ENCODE peak calls at places on chromosomes 2 and 18, in nine cellular contexts. One of them, this sample, is unnamed.

GRCh38 chr2:225400060-225400511 is 576 bp downstream of the NYAP2 start:
- DNase-seq in Peyer's patch: no peak
- DNase-seq in AG09309: peak
- DNase-seq in heart right ventricle: peak
- DNase-seq in endodermal cell: peak
- DNase-seq in transverse colon: no peak
- DNase-seq in left ventricle myocardium inferior: no peak
- DNase-seq in H7: peak
- DNase-seq in AG04449: no peak
- DNase-seq in this sample: no peak

GRCh38 chr18:11148655-11149440 is 521 bp downstream of the PIEZO2 start:
- DNase-seq in Peyer's patch: no peak
- DNase-seq in AG04449: no peak
- DNase-seq in AG09309: no peak
- DNase-seq in H7: peak
- DNase-seq in left ventricle myocardium inferior: no peak
- DNase-seq in transverse colon: no peak
- DNase-seq in heart right ventricle: no peak
- DNase-seq in endodermal cell: peak
- DNase-seq in this sample: no peak

GRCh38 chr18:3286165-3286564 is 24.2 kb downstream of the MYL12B start:
- DNase-seq in endodermal cell: no peak
- DNase-seq in H7: no peak
- DNase-seq in AG04449: no peak
- DNase-seq in Peyer's patch: no peak
- DNase-seq in left ventricle myocardium inferior: no peak
- DNase-seq in transverse colon: no peak
- DNase-seq in heart right ventricle: no peak
- DNase-seq in AG09309: no peak
- DNase-seq in this sample: no peak

GRCh38 chr18:48832961-48833700 is 117.6 kb downstream of the SMAD7 start:
- DNase-seq in Peyer's patch: peak
- DNase-seq in heart right ventricle: peak
- DNase-seq in transverse colon: peak
- DNase-seq in H7: no peak
- DNase-seq in left ventricle myocardium inferior: peak
- DNase-seq in AG09309: no peak
- DNase-seq in endodermal cell: peak
- DNase-seq in AG04449: no peak
- DNase-seq in this sample: peak

GRCh38 chr2:62036761-62037250 is 131.3 kb downstream of the COMMD1 start:
- DNase-seq in Peyer's patch: no peak
- DNase-seq in endodermal cell: no peak
- DNase-seq in H7: no peak
- DNase-seq in AG09309: no peak
- DNase-seq in AG04449: no peak
- DNase-seq in heart right ventricle: no peak
- DNase-seq in transverse colon: no peak
- DNase-seq in left ventricle myocardium inferior: no peak
- DNase-seq in this sample: no peak

GRCh38 chr18:33014060-33014796 is 241.4 kb upstream of the KLHL14 start:
- DNase-seq in endodermal cell: peak
- DNase-seq in left ventricle myocardium inferior: no peak
- DNase-seq in heart right ventricle: no peak
- DNase-seq in H7: no peak
- DNase-seq in AG04449: no peak
- DNase-seq in Peyer's patch: no peak
- DNase-seq in AG09309: no peak
- DNase-seq in transverse colon: no peak
- DNase-seq in this sample: peak

GRCh38 chr2:218435003-218435982 is 16.4 kb downstream of the VIL1 start:
- DNase-seq in left ventricle myocardium inferior: no peak
- DNase-seq in Peyer's patch: no peak
- DNase-seq in transverse colon: peak
- DNase-seq in AG04449: no peak
- DNase-seq in endodermal cell: peak
- DNase-seq in H7: no peak
- DNase-seq in heart right ventricle: no peak
- DNase-seq in AG09309: no peak
- DNase-seq in this sample: no peak

GRCh38 chr2:74867841-74868658 is 34.1 kb downstream of the HK2 start:
- DNase-seq in transverse colon: no peak
- DNase-seq in AG04449: no peak
- DNase-seq in Peyer's patch: no peak
- DNase-seq in AG09309: peak
- DNase-seq in H7: no peak
- DNase-seq in heart right ventricle: no peak
- DNase-seq in left ventricle myocardium inferior: peak
- DNase-seq in endodermal cell: no peak
- DNase-seq in this sample: no peak

GRCh38 chr2:69241039-69241586 is 145.9 kb downstream of the GFPT1 start:
- DNase-seq in AG09309: no peak
- DNase-seq in H7: no peak
- DNase-seq in Peyer's patch: no peak
- DNase-seq in transverse colon: no peak
- DNase-seq in endodermal cell: no peak
- DNase-seq in heart right ventricle: no peak
- DNase-seq in AG04449: no peak
- DNase-seq in left ventricle myocardium inferior: no peak
- DNase-seq in this sample: no peak

GRCh38 chr2:1840046-1840445 is 95.7 kb upstream of the PXDN start:
- DNase-seq in AG04449: no peak
- DNase-seq in H7: no peak
- DNase-seq in endodermal cell: no peak
- DNase-seq in AG09309: no peak
- DNase-seq in transverse colon: no peak
- DNase-seq in heart right ventricle: no peak
- DNase-seq in Peyer's patch: no peak
- DNase-seq in left ventricle myocardium inferior: no peak
- DNase-seq in this sample: no peak

GRCh38 chr2:229815858-229816257 is 101.5 kb upstream of the DNER start:
- DNase-seq in left ventricle myocardium inferior: no peak
- DNase-seq in heart right ventricle: no peak
- DNase-seq in Peyer's patch: no peak
- DNase-seq in H7: no peak
- DNase-seq in AG09309: no peak
- DNase-seq in AG04449: peak
- DNase-seq in transverse colon: no peak
- DNase-seq in endodermal cell: no peak
- DNase-seq in this sample: no peak

GRCh38 chr2:128302744-128303067 is 16.0 kb downstream of the HS6ST1 start:
- DNase-seq in endodermal cell: no peak
- DNase-seq in AG04449: no peak
- DNase-seq in heart right ventricle: no peak
- DNase-seq in transverse colon: no peak
- DNase-seq in Peyer's patch: no peak
- DNase-seq in left ventricle myocardium inferior: no peak
- DNase-seq in H7: no peak
- DNase-seq in AG09309: no peak
- DNase-seq in this sample: no peak

GRCh38 chr2:68839260-68839833 is 31.9 kb downstream of the BMP10 start:
- DNase-seq in AG04449: no peak
- DNase-seq in H7: peak
- DNase-seq in endodermal cell: peak
- DNase-seq in heart right ventricle: no peak
- DNase-seq in left ventricle myocardium inferior: no peak
- DNase-seq in Peyer's patch: no peak
- DNase-seq in AG09309: no peak
- DNase-seq in transverse colon: no peak
- DNase-seq in this sample: no peak

GRCh38 chr2:16687949-16688348 is 22.3 kb upstream of the CYRIA start:
- DNase-seq in AG04449: no peak
- DNase-seq in endodermal cell: no peak
- DNase-seq in Peyer's patch: no peak
- DNase-seq in transverse colon: no peak
- DNase-seq in H7: no peak
- DNase-seq in heart right ventricle: no peak
- DNase-seq in AG09309: no peak
- DNase-seq in left ventricle myocardium inferior: no peak
- DNase-seq in this sample: no peak

GRCh38 chr2:3776311-3776710 is 72.9 kb downstream of the DCDC2C start:
- DNase-seq in Peyer's patch: no peak
- DNase-seq in endodermal cell: peak
- DNase-seq in AG09309: no peak
- DNase-seq in AG04449: no peak
- DNase-seq in H7: no peak
- DNase-seq in left ventricle myocardium inferior: no peak
- DNase-seq in heart right ventricle: no peak
- DNase-seq in transverse colon: no peak
- DNase-seq in this sample: no peak

GRCh38 chr2:224645722-224646121 is 60.6 kb upstream of the CUL3 start:
- DNase-seq in transverse colon: peak
- DNase-seq in AG09309: no peak
- DNase-seq in AG04449: no peak
- DNase-seq in heart right ventricle: no peak
- DNase-seq in H7: no peak
- DNase-seq in Peyer's patch: no peak
- DNase-seq in endodermal cell: no peak
- DNase-seq in left ventricle myocardium inferior: no peak
- DNase-seq in this sample: peak

GRCh38 chr2:1886405-1886992 is 142.2 kb upstream of the PXDN start:
- DNase-seq in Peyer's patch: peak
- DNase-seq in endodermal cell: peak
- DNase-seq in transverse colon: peak
- DNase-seq in left ventricle myocardium inferior: peak
- DNase-seq in H7: peak
- DNase-seq in heart right ventricle: peak
- DNase-seq in AG09309: no peak
- DNase-seq in AG04449: peak
- DNase-seq in this sample: peak

GRCh38 chr2:9748586-9748985 is 94.7 kb upstream of the TAF1B start:
- DNase-seq in transverse colon: peak
- DNase-seq in endodermal cell: no peak
- DNase-seq in AG04449: no peak
- DNase-seq in H7: no peak
- DNase-seq in heart right ventricle: no peak
- DNase-seq in left ventricle myocardium inferior: no peak
- DNase-seq in Peyer's patch: no peak
- DNase-seq in AG09309: no peak
- DNase-seq in this sample: no peak

GRCh38 chr18:63236990-63237389 is 82.6 kb downstream of the BCL2 start:
- DNase-seq in AG04449: no peak
- DNase-seq in AG09309: no peak
- DNase-seq in endodermal cell: no peak
- DNase-seq in Peyer's patch: no peak
- DNase-seq in transverse colon: peak
- DNase-seq in heart right ventricle: no peak
- DNase-seq in H7: peak
- DNase-seq in left ventricle myocardium inferior: peak
- DNase-seq in this sample: no peak

GRCh38 chr18:6547476-6547875 is 132.8 kb upstream of the L3MBTL4 start:
- DNase-seq in Peyer's patch: no peak
- DNase-seq in left ventricle myocardium inferior: no peak
- DNase-seq in endodermal cell: no peak
- DNase-seq in transverse colon: no peak
- DNase-seq in AG04449: no peak
- DNase-seq in heart right ventricle: no peak
- DNase-seq in AG09309: no peak
- DNase-seq in H7: no peak
- DNase-seq in this sample: no peak

GRCh38 chr2:100142393-100142792 is at the start of gene AFF3:
- DNase-seq in H7: no peak
- DNase-seq in transverse colon: peak
- DNase-seq in heart right ventricle: peak
- DNase-seq in endodermal cell: no peak
- DNase-seq in AG04449: no peak
- DNase-seq in AG09309: no peak
- DNase-seq in left ventricle myocardium inferior: no peak
- DNase-seq in Peyer's patch: no peak
- DNase-seq in this sample: no peak
- H3K4me3 ChIP-seq in H7: no peak
- H3K4me3 ChIP-seq in transverse colon: peak
- H3K4me3 ChIP-seq in heart right ventricle: no peak
- H3K4me3 ChIP-seq in endodermal cell: no peak
- H3K4me3 ChIP-seq in AG04449: no peak
- H3K4me3 ChIP-seq in AG09309: no peak
- H3K4me3 ChIP-seq in left ventricle myocardium inferior: no peak
- H3K4me3 ChIP-seq in Peyer's patch: peak
- H3K4me3 ChIP-seq in this sample: no peak

DNA sequence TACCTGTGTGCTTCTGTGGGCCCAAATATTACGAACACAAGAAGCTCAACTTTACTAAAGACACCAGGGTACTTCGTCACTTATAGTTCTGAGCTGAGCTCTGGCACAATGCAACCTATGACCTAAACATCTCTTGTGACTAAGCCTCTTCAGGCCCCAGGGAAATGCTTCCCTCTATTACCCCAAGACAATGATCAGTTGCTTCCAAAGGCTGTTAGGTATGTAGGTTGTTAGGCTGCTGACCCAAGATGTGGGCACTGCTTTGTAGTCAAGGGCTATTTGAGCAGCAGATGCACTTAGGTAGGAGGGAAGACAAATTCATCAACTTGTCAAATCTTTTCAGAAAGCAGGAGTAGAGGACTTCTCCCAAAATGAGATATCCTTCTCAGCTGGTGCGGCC is 640.1 kb downstream of the EPHA4 start:
- DNase-seq in transverse colon: no peak
- DNase-seq in AG09309: no peak
- DNase-seq in Peyer's patch: no peak
- DNase-seq in endodermal cell: no peak
- DNase-seq in heart right ventricle: no peak
- DNase-seq in AG04449: no peak
- DNase-seq in H7: no peak
- DNase-seq in left ventricle myocardium inferior: no peak
- DNase-seq in this sample: no peak
- H3K4me3 ChIP-seq in transverse colon: no peak
- H3K4me3 ChIP-seq in AG09309: no peak
- H3K4me3 ChIP-seq in Peyer's patch: no peak
- H3K4me3 ChIP-seq in endodermal cell: no peak
- H3K4me3 ChIP-seq in heart right ventricle: no peak
- H3K4me3 ChIP-seq in AG04449: no peak
- H3K4me3 ChIP-seq in H7: no peak
- H3K4me3 ChIP-seq in left ventricle myocardium inferior: no peak
- H3K4me3 ChIP-seq in this sample: no peak

DNA sequence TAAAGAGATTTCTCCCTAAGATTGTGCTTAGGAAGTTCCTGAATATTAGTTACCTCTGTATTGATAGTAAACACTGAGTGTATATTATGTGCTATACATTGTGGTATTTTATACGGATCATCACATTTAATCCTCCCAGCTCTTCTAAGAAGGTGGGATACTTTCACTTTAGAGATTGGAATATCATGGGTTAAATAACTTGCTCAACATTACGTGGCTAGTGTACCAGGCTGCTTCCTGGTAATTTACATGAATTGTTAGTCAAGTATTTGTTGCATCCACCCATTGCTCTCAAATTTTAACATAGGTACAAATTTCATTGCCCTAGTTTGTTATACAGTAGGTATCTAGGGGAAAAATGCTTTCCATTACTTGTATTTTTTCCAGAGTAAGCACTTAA is 21.4 kb downstream of the FAM98A start:
- DNase-seq in left ventricle myocardium inferior: no peak
- DNase-seq in transverse colon: no peak
- DNase-seq in heart right ventricle: no peak
- DNase-seq in H7: no peak
- DNase-seq in AG04449: no peak
- DNase-seq in Peyer's patch: no peak
- DNase-seq in endodermal cell: no peak
- DNase-seq in AG09309: no peak
- DNase-seq in this sample: no peak
- H3K4me3 ChIP-seq in left ventricle myocardium inferior: no peak
- H3K4me3 ChIP-seq in transverse colon: no peak
- H3K4me3 ChIP-seq in heart right ventricle: no peak
- H3K4me3 ChIP-seq in H7: no peak
- H3K4me3 ChIP-seq in AG04449: no peak
- H3K4me3 ChIP-seq in Peyer's patch: no peak
- H3K4me3 ChIP-seq in endodermal cell: no peak
- H3K4me3 ChIP-seq in AG09309: no peak
- H3K4me3 ChIP-seq in this sample: no peak

GRCh38 chr2:177296047-177296446 is 31.5 kb upstream of the NFE2L2 start:
- DNase-seq in endodermal cell: no peak
- DNase-seq in transverse colon: no peak
- DNase-seq in Peyer's patch: no peak
- DNase-seq in left ventricle myocardium inferior: no peak
- DNase-seq in AG09309: no peak
- DNase-seq in heart right ventricle: no peak
- DNase-seq in H7: no peak
- DNase-seq in AG04449: no peak
- DNase-seq in this sample: no peak
- H3K4me3 ChIP-seq in endodermal cell: no peak
- H3K4me3 ChIP-seq in transverse colon: no peak
- H3K4me3 ChIP-seq in Peyer's patch: no peak
- H3K4me3 ChIP-seq in left ventricle myocardium inferior: no peak
- H3K4me3 ChIP-seq in AG09309: no peak
- H3K4me3 ChIP-seq in heart right ventricle: peak
- H3K4me3 ChIP-seq in H7: no peak
- H3K4me3 ChIP-seq in AG04449: no peak
- H3K4me3 ChIP-seq in this sample: no peak